ENCODE peak calls at places on chromosomes 7 and 10, in five cellular contexts. F, D, E, U and B are unnamed samples. For H3K9me3, the result is how much of the 10 kb centered on the place peaks cover.

GRCh38 chr10:126186746-126187145 is 201.5 kb downstream of the ADAM12 start:
- DNase-seq in F (no peak), D (no peak), E (no peak), U (no peak), B (no peak)

GRCh38 chr7:139598642-139599041 is 75.2 kb downstream of the CLEC2L start:
- DNase-seq in F (no peak), D (no peak), E (no peak), U (no peak), B (no peak)

GRCh38 chr10:100184426-100185219 is 1.2 kb downstream of the ERLIN1 start:
- DNase-seq in F (no peak), D (no peak), E (peak), U (no peak), B (no peak)

GRCh38 chr10:1650542-1651279 is 86.6 kb downstream of the ADARB2 start:
- DNase-seq in F (no peak), D (no peak), E (no peak), U (no peak), B (no peak)

GRCh38 chr10:132364594-132364970 is 32.4 kb upstream of the PWWP2B start:
- DNase-seq in F (no peak), D (peak), E (no peak), U (no peak), B (no peak)

GRCh38 chr10:93415693-93416092 is 66.4 kb downstream of the MYOF start:
- DNase-seq in F (no peak), D (no peak), E (no peak), U (no peak), B (no peak)

GRCh38 chr10:125341611-125342010 is 181.2 kb upstream of the CTBP2 start:
- DNase-seq in F (no peak), D (no peak), E (no peak), U (no peak), B (no peak)

GRCh38 chr10:126580873-126581647 is 89.4 kb downstream of the C10orf90 start:
- DNase-seq in F (no peak), D (no peak), E (no peak), U (no peak), B (no peak)

GRCh38 chr10:128369101-128369650 is 243.0 kb upstream of the MKI67 start:
- DNase-seq in F (no peak), D (no peak), E (no peak), U (no peak), B (no peak)

GRCh38 chr10:125256026-125256425 is 95.7 kb upstream of the CTBP2 start:
- DNase-seq in F (no peak), D (no peak), E (no peak), U (no peak), B (no peak)

GRCh38 chr10:22958338-22958737 is 30.5 kb downstream of the ARMC3 start:
- DNase-seq in F (no peak), D (no peak), E (no peak), U (no peak), B (no peak)

GRCh38 chr10:115093776-115094361 is 704 bp downstream of the ATRNL1 start:
- DNase-seq in F (no peak), D (no peak), E (no peak), U (peak), B (peak)

GRCh38 chr10:8298871-8299570 is 244.5 kb downstream of the GATA3 start:
- DNase-seq in F (no peak), D (no peak), E (peak), U (no peak), B (no peak)

GRCh38 chr7:26534649-26535482 is 243.2 kb downstream of the SNX10 start:
- DNase-seq in F (no peak), D (no peak), E (no peak), U (no peak), B (no peak)

GRCh38 chr10:125411724-125412123 is 251.4 kb upstream of the CTBP2 start:
- DNase-seq in F (no peak), D (no peak), E (no peak), U (no peak), B (no peak)

GRCh38 chr10:33211123-33211878 is 123.2 kb downstream of the NRP1 start:
- DNase-seq in F (peak), D (no peak), E (no peak), U (no peak), B (no peak)

GRCh38 chr7:118153551-118154177 is 30.3 kb upstream of the LSM8 start:
- DNase-seq in F (no peak), D (no peak), E (peak), U (peak), B (no peak)

GRCh38 chr7:116509982-116510579 is 10.5 kb downstream of the CAV2 start:
- DNase-seq in F (no peak), D (no peak), E (no peak), U (no peak), B (no peak)

GRCh38 chr10:71383972-71384687 is 12.6 kb upstream of the CDH23 start:
- DNase-seq in F (peak), D (peak), E (peak), U (peak), B (peak)

GRCh38 chr7:126210707-126211106 is 1042.0 kb downstream of the GRM8 start:
- DNase-seq in F (no peak), D (no peak), E (no peak), U (no peak), B (no peak)

GRCh38 chr7:87424075-87424474 is 51.4 kb downstream of the ABCB4 start:
- DNase-seq in F (no peak), D (no peak), E (no peak), U (no peak), B (no peak)

GRCh38 chr7:138825049-138825721 is 27.2 kb upstream of the ATP6V0A4 start:
- DNase-seq in F (no peak), D (no peak), E (no peak), U (no peak), B (no peak)

GRCh38 chr7:134939136-134939535 is 47.2 kb upstream of the AGBL3 start:
- DNase-seq in F (no peak), D (no peak), E (no peak), U (no peak), B (no peak)

GRCh38 chr7:132488634-132489302 is 87.5 kb downstream of the PLXNA4 start:
- DNase-seq in F (no peak), D (no peak), E (peak), U (no peak), B (no peak)

GRCh38 chr7:17033245-17033644 is 151.5 kb upstream of the AGR3 start:
- DNase-seq in F (peak), D (peak), E (no peak), U (no peak), B (no peak)

GRCh38 chr10:122126763-122127659 is 138.0 kb downstream of the TACC2 start:
- DNase-seq in F (peak), D (no peak), E (no peak), U (no peak), B (no peak)

GRCh38 chr10:61967298-61967697 is 65.8 kb downstream of the ARID5B start:
- DNase-seq in F (no peak), D (no peak), E (no peak), U (no peak), B (no peak)

GRCh38 chr10:61409132-61409531 is 44.0 kb downstream of the TMEM26 start:
- DNase-seq in F (no peak), D (no peak), E (no peak), U (no peak), B (no peak)

GRCh38 chr7:12747687-12748306 is 60.4 kb downstream of the ARL4A start:
- DNase-seq in F (no peak), D (no peak), E (no peak), U (no peak), B (no peak)

GRCh38 chr7:116211913-116212596 is 1.7 kb downstream of the TES start:
- DNase-seq in F (no peak), D (no peak), E (no peak), U (no peak), B (no peak)

GRCh38 chr7:149772821-149773425 is 465 bp downstream of the ZNF467 start:
- DNase-seq in F (no peak), D (peak), E (peak), U (no peak), B (no peak)

GRCh38 chr7:101538596-101539459 is 90.3 kb downstream of the MYL10 start:
- DNase-seq in F (no peak), D (peak), E (peak), U (peak), B (peak)

GRCh38 chr10:124926548-124926947 is 15.4 kb upstream of the ZRANB1 start:
- DNase-seq in F (no peak), D (no peak), E (no peak), U (no peak), B (no peak)

GRCh38 chr7:132709971-132710567 is 133.8 kb upstream of the PLXNA4 start:
- DNase-seq in F (no peak), D (no peak), E (peak), U (peak), B (peak)

GRCh38 chr10:133614830-133615580 is 11.6 kb downstream of the FRG2B start:
- DNase-seq in F (no peak), D (no peak), E (no peak), U (no peak), B (no peak)
- H3K9me3 ChIP-seq in F (under half), D (under half), E (under half), U (half or more), B (under half)

GRCh38 chr10:107754814-107755213 is 590.3 kb upstream of the SORCS1 start:
- DNase-seq in F (no peak), D (no peak), E (no peak), U (no peak), B (no peak)
- H3K9me3 ChIP-seq in F (under half), D (under half), E (under half), U (under half), B (under half)

GRCh38 chr7:127474457-127474856 is 81.9 kb upstream of the ZNF800 start:
- DNase-seq in F (no peak), D (no peak), E (no peak), U (no peak), B (no peak)
- H3K9me3 ChIP-seq in F (under half), D (under half), E (under half), U (under half), B (under half)

GRCh38 chr7:9391221-9391620 is 957.8 kb downstream of the NXPH1 start:
- DNase-seq in F (no peak), D (no peak), E (no peak), U (no peak), B (no peak)
- H3K9me3 ChIP-seq in F (under half), D (under half), E (under half), U (under half), B (under half)

GRCh38 chr10:131083915-131084790 is 227.4 kb downstream of the TCERG1L start:
- DNase-seq in F (no peak), D (no peak), E (no peak), U (no peak), B (no peak)

GRCh38 chr10:131081786-131082185 is 229.7 kb downstream of the TCERG1L start:
- DNase-seq in F (no peak), D (no peak), E (no peak), U (no peak), B (no peak)

GRCh38 chr10:131082201-131082850 is 229.2 kb downstream of the TCERG1L start:
- DNase-seq in F (no peak), D (no peak), E (no peak), U (no peak), B (no peak)

GRCh38 chr10:131081386-131081785 is 230.1 kb downstream of the TCERG1L start:
- DNase-seq in F (no peak), D (no peak), E (no peak), U (no peak), B (no peak)

GRCh38 chr10:131082991-131083465 is 228.5 kb downstream of the TCERG1L start:
- DNase-seq in F (no peak), D (no peak), E (no peak), U (no peak), B (no peak)
- H3K9me3 ChIP-seq in F (under half), D (under half), E (under half), U (under half), B (under half)

GRCh38 chr7:64706625-64707292 is 40.8 kb downstream of the ZNF107 start:
- DNase-seq in F (no peak), D (no peak), E (no peak), U (no peak), B (no peak)
- H3K9me3 ChIP-seq in F (under half), D (half or more), E (under half), U (under half), B (half or more)

GRCh38 chr10:130429809-130430208 is 293.6 kb downstream of the GLRX3 start:
- DNase-seq in F (no peak), D (no peak), E (no peak), U (no peak), B (no peak)
- H3K9me3 ChIP-seq in F (under half), D (under half), E (under half), U (under half), B (under half)

GRCh38 chr10:48353246-48353645 is 46.8 kb downstream of the MAPK8 start:
- DNase-seq in F (no peak), D (no peak), E (no peak), U (no peak), B (no peak)
- H3K9me3 ChIP-seq in F (under half), D (under half), E (under half), U (under half), B (under half)

GRCh38 chr7:146791344-146792300 is 675.0 kb downstream of the CNTNAP2 start:
- DNase-seq in F (no peak), D (no peak), E (no peak), U (no peak), B (no peak)
- H3K9me3 ChIP-seq in F (under half), D (under half), E (under half), U (under half), B (under half)

DNA sequence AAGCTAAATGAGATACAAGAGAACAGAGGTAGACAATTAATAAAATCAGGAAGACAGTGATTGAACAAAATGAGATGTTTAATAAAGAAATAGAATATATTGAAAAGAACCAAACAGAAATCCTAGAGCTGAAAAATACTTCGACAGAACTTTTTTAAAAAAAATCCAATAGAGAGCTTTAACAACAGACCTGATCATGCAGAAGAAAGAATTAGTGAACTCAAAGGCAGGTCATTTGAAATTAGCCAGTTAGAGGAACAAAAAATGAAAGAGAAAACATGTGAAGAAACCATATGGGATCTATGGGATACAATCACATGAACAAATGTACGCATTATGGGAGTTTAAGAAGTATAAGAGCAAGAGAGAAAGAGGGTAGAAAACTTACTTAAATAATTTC is 37.3 kb upstream of the ADRA2A start:
- DNase-seq in F (no peak), D (no peak), E (no peak), U (no peak), B (no peak)
- H3K9me3 ChIP-seq in F (under half), D (under half), E (under half), U (under half), B (under half)